ENCODE peak calls at places on chromosomes 13 and 19, in six cellular contexts. O is A549, G is HepG2, N is K562, C is endothelial cell of umbilical vein, R is H1. B is an unnamed sample.

GRCh38 chr19:12828494-12828893 is 5.9 kb downstream of the RTBDN start:
- DNase-seq in O (no peak), G (peak; percentile 40), N (peak; percentile 62), C (no peak), R (peak; percentile 93), B (peak; percentile 91)

GRCh38 chr13:23466144-23467002 is 32.9 kb upstream of the SACS start:
- DNase-seq in O (peak; percentile 76), G (peak; percentile 54), N (peak; percentile 52), C (peak; percentile 77), R (peak; percentile 82), B (peak; percentile 67)

GRCh38 chr19:23542562-23542961 is 144.4 kb downstream of the ZNF675 start:
- DNase-seq in O (no peak), G (no peak), N (no peak), C (no peak), R (no peak), B (no peak)

GRCh38 chr13:99396446-99396845 is 89.2 kb upstream of the GPR183 start:
- DNase-seq in O (no peak), G (no peak), N (no peak), C (no peak), R (no peak), B (no peak)

GRCh38 chr13:66888698-66889097 is 341.4 kb downstream of the PCDH9 start:
- DNase-seq in O (no peak), G (no peak), N (no peak), C (no peak), R (no peak), B (no peak)

GRCh38 chr13:30998548-30999140 is 66.2 kb downstream of the TEX26 start:
- DNase-seq in O (no peak), G (no peak), N (no peak), C (peak; percentile 7), R (no peak), B (no peak)

GRCh38 chr19:18712981-18713380 is 29.5 kb downstream of the CRTC1 start:
- DNase-seq in O (no peak), G (no peak), N (no peak), C (no peak), R (no peak), B (no peak)

GRCh38 chr19:11223208-11223607 is 16.2 kb upstream of the ANGPTL8 start:
- DNase-seq in O (peak; percentile 31), G (no peak), N (peak; percentile 35), C (no peak), R (no peak), B (no peak)

GRCh38 chr13:107203146-107203847 is 635.4 kb upstream of the ARGLU1 start:
- DNase-seq in O (peak; percentile 29), G (peak; percentile 63), N (no peak), C (peak; percentile 82), R (peak; percentile 60), B (peak; percentile 43)

GRCh38 chr19:3404324-3405260 is 38.2 kb downstream of the NFIC start:
- DNase-seq in O (no peak), G (no peak), N (no peak), C (peak; percentile 83), R (no peak), B (no peak)

GRCh38 chr13:32737111-32737571 is 150.9 kb downstream of the PDS5B start:
- DNase-seq in O (no peak), G (no peak), N (no peak), C (peak; percentile 70), R (no peak), B (no peak)

GRCh38 chr19:23439623-23440022 is 44.4 kb upstream of the ZNF91 start:
- DNase-seq in O (peak; percentile 40), G (no peak), N (no peak), C (no peak), R (peak; percentile 47), B (peak; percentile 38)

GRCh38 chr19:3725640-3726310 is 17.6 kb downstream of the TJP3 start:
- DNase-seq in O (no peak), G (no peak), N (no peak), C (no peak), R (peak; percentile 77), B (peak; percentile 68)

GRCh38 chr13:34867590-34867989 is 74.5 kb upstream of the NBEA start:
- DNase-seq in O (peak; percentile 15), G (no peak), N (no peak), C (no peak), R (no peak), B (no peak)

GRCh38 chr13:88802886-88803285 is 1131.7 kb downstream of the SLITRK5 start:
- DNase-seq in O (no peak), G (no peak), N (no peak), C (no peak), R (no peak), B (no peak)

GRCh38 chr19:55176116-55176515 is 4.0 kb downstream of the SYT5 start:
- DNase-seq in O (peak; percentile 53), G (no peak), N (peak; percentile 44), C (no peak), R (no peak), B (no peak)

GRCh38 chr19:55174425-55175116 is 5.5 kb downstream of the SYT5 start:
- DNase-seq in O (no peak), G (no peak), N (peak; percentile 21), C (no peak), R (no peak), B (no peak)

GRCh38 chr19:55173186-55173716 is 6.8 kb upstream of the DNAAF3 start:
- DNase-seq in O (no peak), G (no peak), N (no peak), C (no peak), R (no peak), B (no peak)

GRCh38 chr19:55173717-55174409 is 6.2 kb downstream of the SYT5 start:
- DNase-seq in O (peak; percentile 93), G (peak; percentile 39), N (peak; percentile 94), C (no peak), R (peak; percentile 99), B (peak; percentile 96)

GRCh38 chr19:55175117-55175867 is 4.8 kb downstream of the SYT5 start:
- DNase-seq in O (no peak), G (no peak), N (peak; percentile 96), C (no peak), R (peak; percentile 60), B (peak; percentile 63)
- TF ChIP-seq JUN in O (no peak), G (no peak), N (peak; percentile 67), C (no peak), R (no peak), B (no peak)

DNA sequence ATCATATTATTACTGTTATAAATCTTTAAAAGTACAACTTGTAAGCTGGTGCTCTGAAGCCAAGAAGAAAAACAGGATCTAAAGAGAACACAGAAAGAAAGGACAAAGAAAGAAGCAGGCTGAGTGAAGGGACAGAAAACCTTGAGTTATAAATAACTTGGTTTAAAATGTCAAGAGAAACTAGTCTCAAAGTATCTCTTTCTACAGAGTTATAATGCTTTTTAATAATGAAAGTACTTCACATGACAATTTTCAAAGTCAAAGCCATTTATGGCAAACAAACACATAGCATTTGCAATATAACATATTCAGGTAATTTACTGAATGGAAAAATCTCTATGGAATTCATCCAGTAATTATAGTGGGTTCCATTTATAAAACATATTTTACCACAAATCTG is 33.4 kb downstream of the CAB39L start:
- DNase-seq in O (no peak), G (no peak), N (no peak), C (no peak), R (no peak), B (no peak)
- TF ChIP-seq JUN in O (no peak), G (no peak), N (no peak), C (no peak), R (no peak), B (no peak)

DNA sequence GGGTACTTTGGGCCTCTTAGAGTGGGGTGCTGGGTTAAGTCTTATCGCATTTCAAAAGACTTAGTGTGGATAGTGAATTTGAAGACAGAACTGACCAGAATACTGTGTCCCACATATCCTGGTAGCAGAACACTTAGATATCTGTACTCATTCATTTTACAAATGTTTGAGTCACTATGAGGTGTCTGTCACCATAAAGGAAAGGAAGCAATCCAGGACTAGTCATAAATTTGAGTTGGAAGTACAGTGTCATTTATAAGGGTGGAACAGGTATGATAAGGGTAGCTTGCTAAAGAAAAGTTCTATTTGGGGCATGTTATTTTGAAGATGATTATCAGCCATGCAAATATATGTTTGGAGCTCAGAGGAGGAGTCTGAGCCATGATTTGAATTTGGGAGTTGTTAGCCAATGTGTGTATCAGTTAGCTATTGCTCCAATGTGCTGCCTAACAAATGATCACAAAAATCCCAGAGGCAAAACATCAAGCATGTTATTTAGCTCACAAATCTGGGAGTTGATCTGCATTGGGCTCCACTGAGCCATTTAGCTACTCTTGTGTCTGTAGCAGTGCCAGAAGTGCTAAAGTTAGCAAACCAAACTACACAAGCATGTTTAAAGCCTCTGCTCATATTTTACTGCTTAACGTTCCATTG is 20.3 kb downstream of the ZNF699 start:
- DNase-seq in O (no peak), G (no peak), N (no peak), C (no peak), R (no peak), B (no peak)
- TF ChIP-seq JUN in O (no peak), G (no peak), N (no peak), C (no peak), R (no peak), B (no peak)

GRCh38 chr19:44925114-44925891 is 10.9 kb downstream of the APOC1 start:
- DNase-seq in O (no peak), G (peak; percentile 95), N (no peak), C (no peak), R (no peak), B (no peak)
- TF ChIP-seq JUN in O (no peak), G (peak; percentile 88), N (no peak), C (no peak), R (no peak), B (no peak)

GRCh38 chr19:1042689-1043511 is 3.0 kb downstream of the ABCA7 start:
- DNase-seq in O (peak; percentile 63), G (no peak), N (no peak), C (no peak), R (no peak), B (no peak)
- TF ChIP-seq JUN in O (no peak), G (no peak), N (no peak), C (no peak), R (no peak), B (no peak)

DNA sequence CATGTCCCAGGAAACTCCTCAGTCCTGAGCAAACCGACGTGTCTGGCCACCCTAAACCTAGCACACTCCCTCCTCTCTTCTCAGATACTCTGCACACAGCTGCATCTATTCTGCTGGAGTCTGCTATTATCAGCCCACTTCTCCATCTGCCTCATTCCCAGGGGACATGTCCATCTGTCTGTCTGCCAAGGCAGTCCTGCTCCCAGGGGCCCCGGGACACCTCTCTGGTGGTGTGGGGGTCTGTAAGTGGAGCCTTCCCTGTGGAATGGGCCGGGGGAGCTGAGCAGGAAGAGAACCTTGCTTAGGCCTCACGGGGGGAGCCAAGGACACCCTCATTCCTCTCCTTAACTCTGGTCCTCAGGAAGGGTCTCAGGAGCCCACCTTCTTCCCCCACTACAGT is 72.7 kb downstream of the ERICH6B start:
- DNase-seq in O (no peak), G (no peak), N (no peak), C (no peak), R (no peak), B (no peak)
- TF ChIP-seq JUN in O (no peak), G (no peak), N (no peak), C (no peak), R (no peak), B (no peak)